ENCODE peak calls at places on chromosomes 13 and 19, in four cellular contexts. L is kidney tubule cell; M is tibial artery; Y is stimulated activated CD4-positive, alpha-beta T cell treated with anti-CD3 and anti-CD28 coated beads, Interleukin-2, amount 100 ng/mL, for 48 hours. Z is an unnamed sample.

GRCh38 chr13:21113851-21114306 is 52.5 kb upstream of the LATS2 start:
- DNase-seq in Y (no peak), M (no peak), L (no peak), Z (no peak)

GRCh38 chr13:113029487-113030258 is 60.7 kb downstream of the MCF2L start:
- DNase-seq in L (peak; percentile 14), Y (peak; percentile 49), M (no peak), Z (no peak)

GRCh38 chr13:99078014-99078771 is 100.3 kb upstream of the DOCK9 start:
- DNase-seq in Y (no peak), M (no peak), L (no peak), Z (no peak)

GRCh38 chr13:30119476-30119875 is 187.9 kb downstream of the KATNAL1 start:
- DNase-seq in Y (no peak), M (no peak), L (peak; percentile 80), Z (no peak)

GRCh38 chr19:5352229-5352763 is 11.7 kb upstream of the PTPRS start:
- DNase-seq in Y (no peak), M (no peak), L (no peak), Z (no peak)

GRCh38 chr13:43269037-43269476 is 245.7 kb downstream of the DNAJC15 start:
- DNase-seq in Y (no peak), L (peak; percentile 85), M (no peak), Z (no peak)

GRCh38 chr19:34996978-34997640 is 3.0 kb upstream of the GRAMD1A start:
- DNase-seq in Y (no peak), M (no peak), L (no peak), Z (no peak)

GRCh38 chr13:47997384-47997783 is 3.7 kb downstream of the SUCLA2 start:
- DNase-seq in L (no peak), M (no peak), Y (no peak), Z (no peak)

GRCh38 chr13:40271511-40271910 is 394.9 kb downstream of the FOXO1 start:
- DNase-seq in L (no peak), Y (no peak), M (peak; percentile 43), Z (no peak)

GRCh38 chr13:73740681-73741080 is 393.5 kb downstream of the KLF12 start:
- DNase-seq in Y (no peak), M (no peak), L (no peak), Z (no peak)

GRCh38 chr13:49428041-49428763 is 15.7 kb downstream of the CAB39L start:
- DNase-seq in M (no peak), Y (no peak), L (no peak), Z (no peak)

GRCh38 chr19:47459477-47459876 is 12.2 kb downstream of the SLC8A2 start:
- DNase-seq in M (no peak), Y (no peak), L (no peak), Z (no peak)

GRCh38 chr13:27928353-27928804 is 8.6 kb downstream of the PDX1 start:
- DNase-seq in L (no peak), Y (no peak), M (no peak), Z (no peak)

GRCh38 chr19:14181906-14182305 is 24.1 kb downstream of the ADGRL1 start:
- DNase-seq in Y (no peak), M (no peak), L (no peak), Z (no peak)

GRCh38 chr13:74246398-74246975 is 112.3 kb upstream of the KLF12 start:
- DNase-seq in M (peak; percentile 22), Y (no peak), L (no peak), Z (no peak)

GRCh38 chr13:62113145-62113544 is 697.5 kb upstream of the PCDH20 start:
- DNase-seq in Y (no peak), M (no peak), L (no peak), Z (no peak)

GRCh38 chr19:3275068-3275582 is 50.7 kb downstream of the CELF5 start:
- DNase-seq in Y (peak; percentile 45), M (no peak), L (peak; percentile 20), Z (no peak)

GRCh38 chr13:63425131-63425530 is 2009.5 kb upstream of the PCDH20 start:
- DNase-seq in L (peak; percentile 13), Y (no peak), M (no peak), Z (no peak)

GRCh38 chr13:26485786-26486185 is 71.7 kb upstream of the WASF3 start:
- DNase-seq in Y (no peak), M (peak; percentile 72), L (no peak), Z (no peak)

GRCh38 chr19:42113641-42114348 is 18.5 kb downstream of the POU2F2 start:
- DNase-seq in Y (no peak), L (peak; percentile 98), M (peak; percentile 49), Z (no peak)

GRCh38 chr19:17567940-17568339 is 12.5 kb downstream of the COLGALT1 start:
- DNase-seq in Y (no peak), L (no peak), M (no peak), Z (no peak)

GRCh38 chr13:94163535-94163934 is 315.9 kb downstream of the DCT start:
- DNase-seq in M (no peak), L (no peak), Y (no peak), Z (no peak)

GRCh38 chr13:107553838-107554237 is 661.5 kb downstream of the LIG4 start:
- DNase-seq in M (no peak), L (no peak), Y (no peak), Z (no peak)

GRCh38 chr19:1618157-1619093 is 13.2 kb upstream of the UQCR11 start:
- DNase-seq in L (peak; percentile 49), M (no peak), Y (peak; percentile 15), Z (no peak)

GRCh38 chr19:7862413-7862951 is 11.7 kb downstream of the PRR36 start:
- DNase-seq in L (peak; percentile 45), M (no peak), Y (peak; percentile 48), Z (peak; percentile 60)

GRCh38 chr19:4896372-4896771 is 6.3 kb downstream of the ARRDC5 start:
- DNase-seq in M (no peak), Y (no peak), L (peak; percentile 55), Z (no peak)

GRCh38 chr13:100388923-100389322 is 199.7 kb downstream of the GGACT start:
- DNase-seq in L (no peak), M (no peak), Y (no peak), Z (no peak)

GRCh38 chr19:48480476-48481190 is 11.5 kb downstream of the CYTH2 start:
- DNase-seq in Y (peak; percentile 36), M (peak; percentile 53), L (no peak), Z (no peak)

GRCh38 chr13:96636310-96636709 is 358.0 kb downstream of the OXGR1 start:
- DNase-seq in M (no peak), Y (no peak), L (no peak), Z (no peak)

GRCh38 chr19:49635530-49636229 is 4.3 kb downstream of the RRAS start:
- DNase-seq in L (no peak), Y (no peak), M (no peak), Z (no peak)

GRCh38 chr19:4390017-4390861 is 10.1 kb downstream of the SH3GL1 start:
- DNase-seq in Y (no peak), L (peak; percentile 37), M (peak; percentile 62), Z (no peak)

GRCh38 chr13:51225034-51225433 is 2.8 kb downstream of the FAM124A start:
- DNase-seq in Y (no peak), M (no peak), L (no peak), Z (no peak)

GRCh38 chr13:26011996-26012688 is 39.7 kb downstream of the SHISA2 start:
- DNase-seq in M (no peak), L (no peak), Y (peak; percentile 20), Z (no peak)

GRCh38 chr19:35404879-35405622 is 34.2 kb downstream of the GPR42 start:
- DNase-seq in Y (peak; percentile 55), M (no peak), L (peak; percentile 74), Z (no peak)

GRCh38 chr13:43397110-43397509 is 373.7 kb downstream of the DNAJC15 start:
- DNase-seq in Y (no peak), M (no peak), L (no peak), Z (no peak)

GRCh38 chr19:35179830-35180229 is 25.3 kb downstream of the FXYD5 start:
- DNase-seq in L (no peak), Y (no peak), M (no peak), Z (no peak)

Z was measured in NCI-H1048.